ENCODE peak calls at places on chromosome 19, in eight cellular contexts. D is ovary, I is GM12891, Z is transverse colon, M is lower leg skin, G is adrenal gland, H is GM12892, K is heart left ventricle. A is an unnamed sample.

GRCh38 chr19:4539697-4540581 is at the start of gene LRG1:
- DNase-seq in D (peak; percentile 84), I (no peak), Z (peak; percentile 88), M (peak; percentile 40), G (no peak), H (no peak), K (no peak), A (no peak)

GRCh38 chr19:55179570-55180484 is at the start of gene SYT5:
- DNase-seq in D (no peak), I (peak; percentile 78), Z (peak; percentile 46), M (no peak), G (peak; percentile 77), H (peak; percentile 66), K (peak; percentile 36), A (peak; percentile 79)

GRCh38 chr19:49786432-49786831 is 19.6 kb downstream of the AP2A1 start:
- DNase-seq in D (no peak), I (no peak), Z (no peak), M (no peak), G (peak; percentile 75), H (no peak), K (no peak), A (no peak)

GRCh38 chr19:39765091-39766076 is 13.3 kb upstream of the LEUTX start:
- DNase-seq in D (peak; percentile 15), I (no peak), Z (peak; percentile 28), M (no peak), G (peak; percentile 31), H (no peak), K (peak; percentile 28), A (peak; percentile 25)

GRCh38 chr19:1455336-1456120 is 5.6 kb downstream of the APC2 start:
- DNase-seq in D (no peak), I (no peak), Z (peak; percentile 83), M (peak; percentile 40), G (no peak), H (peak; percentile 71), K (no peak), A (peak; percentile 92)

GRCh38 chr19:17420267-17420924 is 549 bp downstream of the MVB12A start:
- DNase-seq in D (peak; percentile 64), I (no peak), Z (peak; percentile 51), M (peak; percentile 25), G (peak; percentile 68), H (peak; percentile 42), K (peak; percentile 52), A (peak; percentile 52)

GRCh38 chr19:43776285-43776684 is 4.5 kb downstream of the KCNN4 start:
- DNase-seq in D (no peak), I (no peak), Z (no peak), M (no peak), G (no peak), H (no peak), K (no peak), A (no peak)

GRCh38 chr19:39405930-39406655 is 554 bp upstream of the ZFP36 start:
- DNase-seq in D (no peak), I (no peak), Z (peak; percentile 89), M (no peak), G (no peak), H (no peak), K (no peak), A (peak; percentile 83)

GRCh38 chr19:7872306-7873204 is 1.6 kb downstream of the PRR36 start:
- DNase-seq in D (no peak), I (no peak), Z (no peak), M (no peak), G (peak; percentile 44), H (no peak), K (no peak), A (no peak)

GRCh38 chr19:23071087-23071511 is 45.7 kb upstream of the ZNF730 start:
- DNase-seq in D (peak; percentile 31), I (peak; percentile 23), Z (no peak), M (no peak), G (no peak), H (no peak), K (peak; percentile 54), A (no peak)

GRCh38 chr19:50893047-50893737 is 18.0 kb downstream of the KLK4 start:
- DNase-seq in D (no peak), I (no peak), Z (no peak), M (no peak), G (no peak), H (no peak), K (no peak), A (peak; percentile 23)

GRCh38 chr19:21491161-21491560 is 14.2 kb upstream of the ZNF429 start:
- DNase-seq in D (no peak), I (no peak), Z (no peak), M (no peak), G (no peak), H (no peak), K (no peak), A (no peak)

GRCh38 chr19:44748426-44749254 is at the start of gene BCL3:
- DNase-seq in D (peak; percentile 68), I (peak; percentile 68), Z (peak; percentile 90), M (peak; percentile 52), G (peak; percentile 75), H (peak; percentile 67), K (peak; percentile 87), A (peak; percentile 60)

GRCh38 chr19:1132625-1133383 is 29.0 kb downstream of the GPX4 start:
- DNase-seq in D (no peak), I (no peak), Z (peak; percentile 47), M (no peak), G (no peak), H (no peak), K (no peak), A (no peak)

GRCh38 chr19:5314012-5314906 is 26.4 kb downstream of the PTPRS start:
- DNase-seq in D (no peak), I (no peak), Z (no peak), M (no peak), G (no peak), H (no peak), K (no peak), A (no peak)

GRCh38 chr19:42422576-42423461 is 4.4 kb downstream of the LIPE start:
- DNase-seq in D (peak; percentile 53), I (no peak), Z (peak; percentile 47), M (no peak), G (peak; percentile 70), H (no peak), K (no peak), A (peak; percentile 82)

GRCh38 chr19:55253842-55254624 is 4.8 kb downstream of the PPP6R1 start:
- DNase-seq in D (no peak), I (peak; percentile 75), Z (peak; percentile 69), M (no peak), G (no peak), H (peak; percentile 69), K (no peak), A (peak; percentile 53)

DNA sequence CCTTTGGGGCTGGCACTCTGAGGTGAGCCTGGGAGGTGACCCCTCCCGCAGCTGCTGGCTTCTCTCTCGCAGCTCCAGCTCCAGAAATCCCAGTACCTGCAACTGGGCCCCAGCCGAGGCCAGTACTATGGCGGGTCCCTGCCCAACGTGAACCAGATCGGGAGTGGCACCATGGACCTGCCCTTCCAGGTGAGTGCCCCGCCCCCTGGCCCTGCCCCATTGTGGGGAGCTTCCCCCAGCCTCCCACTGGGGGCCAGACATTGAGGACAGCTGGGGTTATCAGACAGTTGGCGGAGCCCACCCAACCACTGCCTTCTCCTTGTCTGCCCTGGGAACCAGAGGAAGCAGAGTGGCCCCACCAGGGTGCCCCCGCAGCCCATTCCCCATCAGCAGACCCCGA is 48.3 kb downstream of the COMP start:
- DNase-seq in D (no peak), I (no peak), Z (peak; percentile 71), M (no peak), G (no peak), H (no peak), K (no peak), A (no peak)
- TF ChIP-seq POLR2A in D (no peak), I (no peak), Z (no peak), M (no peak), G (no peak), H (no peak), K (no peak), A (no peak)

DNA sequence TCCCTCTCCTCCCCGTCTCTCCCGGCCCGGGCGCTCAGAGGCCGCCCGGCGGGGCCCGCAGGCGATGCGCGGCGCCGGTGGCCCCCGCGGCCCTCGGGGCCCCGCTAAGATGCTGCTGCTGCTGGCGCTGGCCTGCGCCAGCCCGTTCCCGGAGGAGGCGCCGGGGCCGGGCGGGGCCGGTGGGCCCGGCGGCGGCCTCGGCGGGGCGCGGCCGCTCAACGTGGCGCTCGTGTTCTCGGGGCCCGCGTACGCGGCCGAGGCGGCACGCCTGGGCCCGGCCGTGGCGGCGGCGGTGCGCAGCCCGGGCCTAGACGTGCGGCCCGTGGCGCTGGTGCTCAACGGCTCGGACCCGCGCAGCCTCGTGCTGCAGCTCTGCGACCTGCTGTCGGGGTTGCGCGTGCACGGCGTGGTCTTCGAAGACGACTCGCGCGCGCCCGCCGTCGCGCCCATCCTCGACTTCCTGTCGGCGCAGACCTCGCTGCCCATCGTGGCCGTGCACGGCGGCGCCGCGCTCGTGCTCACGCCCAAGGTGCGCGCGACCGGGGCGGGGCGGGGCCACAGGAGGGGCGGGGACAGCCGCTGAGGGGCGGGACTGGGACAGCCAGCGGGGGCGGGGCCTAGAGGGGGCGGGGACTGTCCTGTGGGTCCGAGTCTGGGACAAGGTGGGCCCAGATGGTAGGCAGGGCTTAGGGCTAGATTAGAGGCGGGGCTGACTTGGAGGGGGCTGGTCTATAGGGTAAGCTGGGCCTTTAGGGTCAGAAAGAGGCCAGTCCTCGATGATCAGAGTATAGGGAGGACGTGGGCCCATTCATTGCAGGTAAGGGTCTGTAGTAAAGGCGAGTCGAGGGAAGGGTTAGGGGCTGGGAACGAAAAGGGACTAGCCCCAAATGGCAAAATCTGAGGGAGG is 5.1 kb downstream of the GRIN2D start:
- DNase-seq in D (peak; percentile 58), I (peak; percentile 85), Z (peak; percentile 88), M (peak; percentile 69), G (peak; percentile 62), H (peak; percentile 91), K (peak; percentile 83), A (peak; percentile 92)
- TF ChIP-seq POLR2A in D (no peak), I (no peak), Z (no peak), M (no peak), G (no peak), H (peak; percentile 59), K (no peak), A (peak; percentile 35)

DNA sequence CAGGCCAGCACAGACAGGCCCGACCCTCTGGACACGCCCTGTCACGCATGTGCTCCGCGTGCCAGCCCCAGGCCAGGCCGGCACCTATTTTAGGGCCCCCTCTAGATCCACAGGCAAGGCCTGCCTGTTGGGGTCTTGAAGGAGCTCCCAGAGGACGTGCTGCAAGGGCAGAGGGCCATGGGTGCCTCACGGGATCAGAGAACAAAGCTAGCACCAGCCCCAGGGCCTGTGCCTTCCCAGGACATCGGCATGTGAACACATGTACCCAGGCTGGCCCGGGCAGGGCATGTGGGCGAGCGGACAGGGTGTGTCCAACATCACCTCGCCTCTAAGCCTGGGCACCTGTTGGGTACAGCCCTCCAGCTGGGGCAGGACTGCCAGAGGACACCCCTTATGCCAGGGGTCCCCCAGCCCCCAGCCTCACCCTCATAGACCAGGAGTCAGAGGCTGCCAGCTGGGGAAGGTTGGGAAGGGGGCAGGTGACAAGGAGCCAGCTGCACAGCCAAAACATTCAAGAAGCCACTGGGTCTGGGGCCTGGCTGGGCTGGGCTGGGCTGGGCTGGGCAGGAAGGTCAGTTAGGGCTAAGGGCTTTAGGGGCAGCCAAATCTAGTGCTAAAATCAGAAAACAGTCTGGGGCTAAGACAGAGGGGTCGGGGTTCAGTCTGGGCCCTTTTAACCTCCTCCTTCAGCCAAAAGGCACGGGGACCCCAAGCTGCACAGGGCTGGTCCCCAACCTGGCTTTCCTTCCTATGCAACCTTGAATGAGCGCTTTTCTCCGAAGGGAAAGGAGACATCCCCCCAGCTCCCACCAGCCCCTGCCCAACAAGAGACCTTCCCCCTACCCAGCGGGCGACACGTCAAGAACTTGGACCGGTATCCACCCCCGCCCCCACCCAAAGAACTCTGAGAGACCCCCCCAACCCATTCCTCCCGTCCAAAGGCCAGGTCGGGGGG is 35.3 kb upstream of the NANOS3 start:
- DNase-seq in D (peak; percentile 63), I (no peak), Z (peak; percentile 84), M (peak; percentile 79), G (peak; percentile 52), H (no peak), K (peak; percentile 78), A (peak; percentile 69)
- TF ChIP-seq POLR2A in D (peak; percentile 25), I (no peak), Z (peak; percentile 81), M (no peak), G (no peak), H (peak; percentile 37), K (no peak), A (peak; percentile 90)

GRCh38 chr19:16039081-16039480 is 37.2 kb upstream of the TPM4 start:
- DNase-seq in D (no peak), I (no peak), Z (no peak), M (no peak), G (no peak), H (no peak), K (no peak), A (no peak)
- TF ChIP-seq POLR2A in D (no peak), I (no peak), Z (no peak), M (no peak), G (no peak), H (no peak), K (no peak), A (no peak)